ENCODE peak calls at places on chromosomes 12 and 14, in six cellular contexts. C, V, M, F, E and Y are unnamed samples.

GRCh38 chr12:66497000-66497897 is 181.6 kb downstream of the GRIP1 start:
- DNase-seq in C (peak; percentile 79), V (no peak), M (no peak), F (no peak), E (no peak), Y (no peak)

GRCh38 chr12:76346236-76346635 is 2.0 kb downstream of the BBS10 start:
- DNase-seq in C (no peak), V (no peak), M (no peak), F (no peak), E (no peak), Y (no peak)

GRCh38 chr12:103495158-103495782 is 498 bp downstream of the C12orf42 start:
- DNase-seq in C (peak; percentile 84), V (peak; percentile 31), M (no peak), F (no peak), E (no peak), Y (no peak)

GRCh38 chr12:90978117-90978770 is 23.3 kb upstream of the CCER1 start:
- DNase-seq in C (peak; percentile 55), V (no peak), M (no peak), F (peak; percentile 16), E (peak; percentile 43), Y (peak; percentile 8)

GRCh38 chr12:6399884-6400670 is 16.1 kb downstream of the LTBR start:
- DNase-seq in C (no peak), V (no peak), M (no peak), F (no peak), E (no peak), Y (no peak)

GRCh38 chr14:90839889-90840266 is 23.6 kb upstream of the TTC7B start:
- DNase-seq in C (no peak), V (no peak), M (no peak), F (no peak), E (no peak), Y (no peak)

GRCh38 chr12:77725611-77726010 is 105.1 kb upstream of the NAV3 start:
- DNase-seq in C (peak; percentile 17), V (no peak), M (no peak), F (no peak), E (no peak), Y (no peak)

GRCh38 chr12:5923043-5923605 is 21.9 kb downstream of the ANO2 start:
- DNase-seq in C (no peak), V (no peak), M (peak; percentile 48), F (no peak), E (no peak), Y (no peak)

GRCh38 chr12:2960996-2961616 is 1.9 kb downstream of the TEAD4 start:
- DNase-seq in C (peak; percentile 43), V (no peak), M (no peak), F (no peak), E (no peak), Y (no peak)

GRCh38 chr12:109463776-109464175 is 13.3 kb downstream of the KCTD10 start:
- DNase-seq in C (no peak), V (no peak), M (no peak), F (no peak), E (no peak), Y (no peak)

GRCh38 chr14:68235011-68235410 is 415.4 kb downstream of the RAD51B start:
- DNase-seq in C (no peak), V (no peak), M (no peak), F (no peak), E (no peak), Y (no peak)

GRCh38 chr12:93029091-93029490 is 100.0 kb upstream of the EEA1 start:
- DNase-seq in C (no peak), V (no peak), M (no peak), F (no peak), E (no peak), Y (no peak)

GRCh38 chr14:32514236-32514635 is 185.1 kb downstream of the AKAP6 start:
- DNase-seq in C (no peak), V (no peak), M (no peak), F (no peak), E (no peak), Y (no peak)

DNA sequence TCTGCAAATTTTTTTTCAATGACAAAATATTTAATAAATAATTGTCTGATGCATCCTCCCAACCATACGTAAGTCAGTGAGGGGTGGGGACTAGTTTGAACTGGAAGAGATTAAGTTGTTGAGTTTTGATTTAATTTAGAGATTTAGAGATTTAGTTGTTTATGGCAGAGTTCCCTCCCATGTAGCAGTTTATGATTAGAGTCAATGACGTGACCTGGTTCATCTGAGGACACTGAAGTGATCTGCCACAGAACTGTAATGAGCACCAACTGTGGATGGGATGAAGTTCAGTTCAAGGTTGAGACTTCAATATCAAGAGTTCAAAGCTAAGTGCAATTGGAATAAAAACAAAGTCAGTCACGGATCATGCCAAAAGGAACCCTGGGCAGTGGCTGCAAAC is 609.3 kb downstream of the NOVA1 start:
- DNase-seq in C (no peak), V (no peak), M (no peak), F (no peak), E (no peak), Y (no peak)
- TF ChIP-seq CTCF in C (no peak), V (no peak), M (no peak), F (no peak), E (no peak), Y (no peak)

DNA sequence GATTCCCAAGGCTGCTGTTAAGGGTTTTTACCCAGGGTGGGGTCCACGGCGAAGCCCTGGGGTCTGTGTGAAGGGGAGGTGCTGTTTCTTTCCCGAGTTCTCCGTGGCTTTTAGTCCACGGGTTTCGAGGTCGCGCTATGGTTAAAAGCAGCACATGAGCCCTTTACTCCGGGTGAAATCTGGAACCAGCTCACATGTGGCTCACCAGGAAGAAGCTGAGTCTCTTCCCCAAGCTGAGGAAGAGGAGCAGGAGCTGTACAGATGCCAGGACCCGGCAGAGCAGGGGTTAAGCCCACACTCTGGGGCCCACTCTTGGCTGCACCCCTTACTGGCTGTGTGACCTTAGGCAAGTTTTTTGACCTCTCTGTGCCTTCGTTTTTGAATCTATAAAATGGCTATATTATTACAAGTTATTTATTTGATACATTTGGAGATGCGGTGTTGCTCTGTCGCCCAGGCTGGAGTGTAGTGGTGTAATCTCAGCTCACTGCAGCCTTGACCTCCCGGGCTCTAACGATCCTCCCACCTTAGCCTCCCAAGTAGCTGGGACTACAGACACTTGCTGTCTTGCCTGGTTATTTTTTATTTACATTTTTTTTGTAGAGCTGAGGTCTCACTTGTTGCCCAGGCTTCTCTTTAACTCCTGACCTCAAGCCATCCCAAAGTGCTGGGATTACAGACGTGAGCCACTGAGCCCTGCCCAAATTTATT is 266.3 kb downstream of the AACS start:
- DNase-seq in C (peak; percentile 11), V (no peak), M (no peak), F (no peak), E (no peak), Y (no peak)
- H3K4me3 ChIP-seq in C (peak overlapping the region; percentile 76), V (peak overlapping the region; percentile 47), M (peak overlapping the region; percentile 40), F (no peak overlapping the region), E (no peak overlapping the region), Y (no peak overlapping the region)

DNA sequence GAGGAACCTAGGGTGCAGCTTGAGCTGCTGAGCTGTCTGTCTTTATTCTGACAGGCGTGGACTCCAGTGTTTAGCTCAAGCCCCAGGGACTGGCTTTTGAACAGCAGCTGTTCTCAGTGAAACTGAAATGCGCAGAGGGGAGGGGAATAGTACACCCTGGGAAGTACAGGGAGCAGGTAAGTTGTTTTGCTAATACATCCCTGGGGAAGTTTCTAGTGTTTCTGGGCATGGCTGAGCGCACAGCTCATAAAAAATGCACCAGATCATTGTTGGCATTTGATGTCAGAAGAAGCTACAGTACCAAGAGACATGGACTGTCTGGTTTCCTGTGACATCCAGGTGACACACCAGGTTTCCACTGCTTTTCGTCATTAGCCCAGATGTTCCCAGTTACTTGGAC is 659.7 kb downstream of the DIO2 start:
- DNase-seq in C (no peak), V (no peak), M (no peak), F (no peak), E (no peak), Y (no peak)
- TF ChIP-seq POLR2AphosphoS5 in C (no peak), V (no peak), M (no peak), F (no peak), E (no peak), Y (no peak)

DNA sequence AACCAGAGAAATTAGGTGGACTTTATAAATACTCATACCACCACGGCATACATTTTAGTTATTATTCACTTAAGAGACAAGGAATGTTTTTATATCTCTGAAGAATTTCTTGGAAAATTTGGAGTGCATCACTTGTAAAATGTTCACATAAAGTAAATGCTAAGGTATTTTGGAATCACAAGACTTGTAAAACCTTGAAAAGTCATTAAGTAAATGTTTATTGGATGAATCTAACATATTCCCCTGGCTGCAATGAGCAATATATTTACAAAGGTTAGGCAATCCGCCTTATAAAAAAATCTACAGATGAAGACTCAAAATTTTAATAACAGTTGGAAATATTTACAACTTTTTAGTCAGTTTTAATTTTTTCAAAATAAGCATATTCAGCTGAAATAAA is 287.4 kb upstream of the ALG10 start:
- DNase-seq in C (no peak), V (no peak), M (no peak), F (no peak), E (no peak), Y (no peak)
- TF ChIP-seq CTCF in C (no peak), V (no peak), M (no peak), F (no peak), E (no peak), Y (no peak)

GRCh38 chr12:120230326-120230973 is 29.5 kb upstream of the RPLP0 start:
- DNase-seq in C (peak; percentile 100), V (peak; percentile 51), M (no peak), F (peak; percentile 89), E (peak; percentile 86), Y (no peak)
- H3K4me3 ChIP-seq in C (peak overlapping the region; percentile 53), V (peak overlapping the region; percentile 28), M (peak overlapping the region; percentile 12), F (peak overlapping the region; percentile 46), E (peak overlapping the region; percentile 58), Y (no peak overlapping the region)